ENCODE peak calls at places on chromosomes 2 and 18, in nine cellular contexts. One of them, this sample, is unnamed.

GRCh38 chr2:61620244-61621159 is 82.3 kb upstream of the XPO1 start:
- DNase-seq in cardiac septum: no peak
- DNase-seq in activated CD8-positive, alpha-beta memory T cell treated with anti-CD3 and anti-CD28 coated beads, Interleukin-2, amount 10 ng/mL, durations not matched to agents 7 days and 5 days: no peak
- DNase-seq in HT1080: peak; percentile 94
- DNase-seq in WTC11: no peak
- DNase-seq in astrocyte of the cerebellum: peak; percentile 80
- DNase-seq in IMR-90: peak; percentile 88
- DNase-seq in NCI-H146: peak; percentile 20
- DNase-seq in NCI-H2081: no peak
- DNase-seq in this sample: peak; percentile 11

GRCh38 chr18:867257-867656 is 37.4 kb upstream of the ADCYAP1 start:
- DNase-seq in cardiac septum: no peak
- DNase-seq in WTC11: no peak
- DNase-seq in HT1080: no peak
- DNase-seq in IMR-90: no peak
- DNase-seq in NCI-H146: no peak
- DNase-seq in NCI-H2081: no peak
- DNase-seq in activated CD8-positive, alpha-beta memory T cell treated with anti-CD3 and anti-CD28 coated beads, Interleukin-2, amount 10 ng/mL, durations not matched to agents 7 days and 5 days: no peak
- DNase-seq in astrocyte of the cerebellum: no peak
- DNase-seq in this sample: no peak

GRCh38 chr2:239113164-239113563 is 265.3 kb downstream of the TWIST2 start:
- DNase-seq in cardiac septum: no peak
- DNase-seq in HT1080: no peak
- DNase-seq in activated CD8-positive, alpha-beta memory T cell treated with anti-CD3 and anti-CD28 coated beads, Interleukin-2, amount 10 ng/mL, durations not matched to agents 7 days and 5 days: no peak
- DNase-seq in astrocyte of the cerebellum: no peak
- DNase-seq in NCI-H146: peak; percentile 6
- DNase-seq in WTC11: no peak
- DNase-seq in NCI-H2081: peak; percentile 14
- DNase-seq in IMR-90: peak; percentile 31
- DNase-seq in this sample: no peak

GRCh38 chr2:25825238-25825637 is 53.0 kb downstream of the ASXL2 start:
- DNase-seq in WTC11: no peak
- DNase-seq in HT1080: no peak
- DNase-seq in NCI-H146: no peak
- DNase-seq in astrocyte of the cerebellum: no peak
- DNase-seq in cardiac septum: no peak
- DNase-seq in NCI-H2081: no peak
- DNase-seq in IMR-90: no peak
- DNase-seq in activated CD8-positive, alpha-beta memory T cell treated with anti-CD3 and anti-CD28 coated beads, Interleukin-2, amount 10 ng/mL, durations not matched to agents 7 days and 5 days: peak; percentile 72
- DNase-seq in this sample: no peak

GRCh38 chr18:5879479-5879882 is 15.8 kb downstream of the TMEM200C start:
- DNase-seq in NCI-H146: no peak
- DNase-seq in NCI-H2081: no peak
- DNase-seq in activated CD8-positive, alpha-beta memory T cell treated with anti-CD3 and anti-CD28 coated beads, Interleukin-2, amount 10 ng/mL, durations not matched to agents 7 days and 5 days: no peak
- DNase-seq in cardiac septum: no peak
- DNase-seq in HT1080: peak; percentile 10
- DNase-seq in WTC11: no peak
- DNase-seq in astrocyte of the cerebellum: peak; percentile 29
- DNase-seq in IMR-90: peak; percentile 65
- DNase-seq in this sample: no peak

GRCh38 chr2:150679456-150680120 is 192.1 kb upstream of the RND3 start:
- DNase-seq in IMR-90: peak; percentile 31
- DNase-seq in cardiac septum: no peak
- DNase-seq in activated CD8-positive, alpha-beta memory T cell treated with anti-CD3 and anti-CD28 coated beads, Interleukin-2, amount 10 ng/mL, durations not matched to agents 7 days and 5 days: no peak
- DNase-seq in WTC11: no peak
- DNase-seq in NCI-H2081: no peak
- DNase-seq in NCI-H146: no peak
- DNase-seq in HT1080: no peak
- DNase-seq in astrocyte of the cerebellum: no peak
- DNase-seq in this sample: no peak

GRCh38 chr18:56748698-56749268 is 97.6 kb downstream of the WDR7 start:
- DNase-seq in astrocyte of the cerebellum: peak; percentile 40
- DNase-seq in WTC11: no peak
- DNase-seq in cardiac septum: no peak
- DNase-seq in activated CD8-positive, alpha-beta memory T cell treated with anti-CD3 and anti-CD28 coated beads, Interleukin-2, amount 10 ng/mL, durations not matched to agents 7 days and 5 days: no peak
- DNase-seq in IMR-90: peak; percentile 57
- DNase-seq in NCI-H146: peak; percentile 59
- DNase-seq in HT1080: peak; percentile 8
- DNase-seq in NCI-H2081: peak; percentile 22
- DNase-seq in this sample: no peak

GRCh38 chr2:43484323-43484930 is 111.4 kb downstream of the THADA start:
- DNase-seq in NCI-H146: peak; percentile 67
- DNase-seq in activated CD8-positive, alpha-beta memory T cell treated with anti-CD3 and anti-CD28 coated beads, Interleukin-2, amount 10 ng/mL, durations not matched to agents 7 days and 5 days: no peak
- DNase-seq in cardiac septum: no peak
- DNase-seq in IMR-90: peak; percentile 85
- DNase-seq in astrocyte of the cerebellum: peak; percentile 92
- DNase-seq in NCI-H2081: peak; percentile 49
- DNase-seq in HT1080: peak; percentile 20
- DNase-seq in WTC11: no peak
- DNase-seq in this sample: no peak